ENCODE peak calls at places on chromosomes 1 and 21, in eight cellular contexts. W, E, V, G, A, Y, B and D are unnamed samples.

GRCh38 chr1:235075121-235075954 is 53.3 kb downstream of the TOMM20 start:
- DNase-seq in W (peak), Y (peak), E (peak), B (peak), G (peak), A (no peak), V (no peak), D (peak)

GRCh38 chr1:30936541-30937171 is 28.1 kb upstream of the SDC3 start:
- DNase-seq in B (no peak), G (peak), Y (no peak), W (no peak), V (no peak), E (no peak), A (no peak), D (no peak)

GRCh38 chr1:28136636-28137613 is 39.6 kb downstream of the PTAFR start:
- DNase-seq in V (no peak), W (no peak), Y (no peak), G (peak), E (no peak), A (no peak), B (no peak), D (no peak)

GRCh38 chr1:227816750-227817446 is 1.4 kb downstream of the PRSS38 start:
- DNase-seq in A (no peak), V (no peak), G (no peak), Y (no peak), E (no peak), W (no peak), B (no peak), D (no peak)

GRCh38 chr1:94061513-94062443 is 59.2 kb downstream of the ABCA4 start:
- DNase-seq in Y (no peak), A (peak), E (no peak), W (peak), G (peak), B (peak), V (no peak), D (no peak)

GRCh38 chr1:221839794-221840395 is 98.0 kb upstream of the DUSP10 start:
- DNase-seq in G (peak), Y (peak), B (no peak), V (no peak), A (no peak), E (peak), W (no peak), D (no peak)

GRCh38 chr1:14543191-14543849 is 55.2 kb upstream of the KAZN start:
- DNase-seq in E (no peak), W (no peak), A (no peak), V (no peak), B (no peak), G (peak), Y (no peak), D (no peak)

GRCh38 chr1:230792691-230793462 is 45.7 kb downstream of the CAPN9 start:
- DNase-seq in B (no peak), V (no peak), E (no peak), W (no peak), G (peak), A (no peak), Y (no peak), D (no peak)

GRCh38 chr1:210467440-210468040 is 138.8 kb downstream of the HHAT start:
- DNase-seq in Y (no peak), A (no peak), G (peak), E (no peak), W (no peak), B (no peak), V (no peak), D (no peak)

GRCh38 chr1:206115791-206116190 is 1.4 kb downstream of the AVPR1B start:
- DNase-seq in A (no peak), W (no peak), Y (no peak), E (no peak), V (no peak), G (no peak), B (no peak), D (no peak)

GRCh38 chr1:208329291-208329690 is 85.1 kb upstream of the PLXNA2 start:
- DNase-seq in G (peak), B (no peak), W (no peak), V (no peak), A (no peak), Y (no peak), E (no peak), D (no peak)

GRCh38 chr1:100183370-100183769 is 5.3 kb upstream of the LRRC39 start:
- DNase-seq in Y (no peak), A (no peak), G (no peak), V (no peak), W (no peak), B (no peak), E (no peak), D (no peak)

GRCh38 chr1:150407330-150407729 is 43.4 kb downstream of the RPRD2 start:
- DNase-seq in G (no peak), B (no peak), E (no peak), W (no peak), Y (no peak), A (no peak), V (no peak), D (no peak)

GRCh38 chr21:36545776-36546511 is 66.0 kb upstream of the CLDN14 start:
- DNase-seq in G (peak), Y (no peak), E (no peak), A (no peak), B (no peak), V (no peak), W (no peak), D (no peak)

DNA sequence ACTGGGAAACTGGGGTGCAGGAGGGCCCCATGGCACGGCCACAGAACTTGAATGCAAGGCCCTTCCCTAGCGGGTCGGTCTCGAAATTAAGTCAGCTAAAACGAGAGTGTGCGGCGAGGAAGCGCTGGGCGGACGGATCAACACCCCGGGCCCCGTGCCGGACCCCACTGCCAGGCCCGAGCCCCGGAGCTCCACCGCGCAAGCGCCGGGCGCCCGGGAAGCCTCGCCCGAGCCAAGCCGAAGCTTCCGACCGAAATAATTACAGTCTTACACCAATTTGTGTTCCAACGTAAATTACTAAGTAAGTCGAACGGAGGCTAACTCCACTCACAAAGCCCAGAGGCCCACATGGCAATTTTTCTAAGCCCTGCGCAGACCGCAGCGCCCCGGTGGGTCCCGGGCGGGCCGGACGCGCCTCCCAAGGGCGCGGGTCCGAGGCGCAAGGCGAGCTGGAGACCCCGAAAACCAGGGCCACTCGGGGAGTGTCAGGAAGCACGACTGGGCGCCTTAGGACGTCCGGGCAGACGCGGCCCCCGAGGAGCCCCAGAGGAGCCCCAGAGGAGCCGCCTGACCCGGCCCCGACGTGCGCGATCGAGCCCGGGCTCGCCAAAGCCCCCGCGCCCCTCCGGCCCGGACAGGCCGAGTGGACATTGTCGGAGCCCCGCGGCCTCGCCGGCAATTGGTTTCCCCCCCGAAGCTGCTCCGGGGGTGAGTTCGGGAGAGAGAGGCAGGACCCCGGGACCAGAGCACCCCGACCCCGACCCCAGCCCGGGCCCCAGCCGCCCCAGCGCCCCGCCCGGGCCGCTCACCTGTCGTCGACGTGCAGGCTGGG is 585 bp downstream of the RIPK4 start:
- DNase-seq in A (no peak), B (no peak), E (no peak), W (no peak), G (peak), V (no peak), Y (peak), D (no peak)
- H3K27ac ChIP-seq in A (no peak), B (no peak), E (no peak), W (no peak), G (no peak), V (peak), Y (peak), D (no peak)

GRCh38 chr21:25561668-25562641 is 45.3 kb downstream of the MRPL39 start:
- DNase-seq in V (no peak), A (peak), Y (peak), B (no peak), W (peak), E (peak), G (peak), D (peak)
- H3K27ac ChIP-seq in V (no peak), A (peak), Y (no peak), B (peak), W (no peak), E (peak), G (peak), D (peak)

DNA sequence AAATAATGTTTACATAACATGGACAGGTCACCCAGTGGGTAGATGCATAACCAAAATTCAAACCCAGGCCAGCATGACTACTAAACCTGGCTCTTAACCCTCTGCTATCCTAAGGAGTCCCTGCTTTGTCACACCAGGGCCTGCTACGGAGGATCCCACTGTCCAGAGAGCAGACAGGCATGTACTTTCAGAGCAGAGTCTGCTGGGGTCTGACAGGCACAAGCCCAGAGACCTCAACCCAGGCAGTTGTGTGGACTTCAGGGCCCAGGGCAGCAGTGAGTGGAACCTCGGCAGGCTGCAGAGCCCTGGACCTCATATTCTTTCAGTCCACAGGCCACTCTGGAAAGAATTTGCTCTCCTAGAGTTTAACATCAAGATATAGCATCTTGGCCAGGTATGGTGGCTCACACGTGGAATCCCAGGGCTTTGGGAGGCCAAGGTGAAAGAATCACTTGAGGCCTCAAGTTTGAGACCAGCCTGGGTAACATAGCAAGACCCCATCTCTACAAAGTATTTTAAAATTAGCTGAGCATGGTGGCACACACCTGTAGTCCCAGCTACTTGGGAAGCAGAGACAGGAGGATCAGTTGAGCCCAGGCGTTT is 16.1 kb upstream of the S100A7 start:
- DNase-seq in W (no peak), B (no peak), A (no peak), V (no peak), E (no peak), Y (no peak), G (no peak), D (no peak)
- H3K27ac ChIP-seq in W (no peak), B (no peak), A (no peak), V (no peak), E (no peak), Y (no peak), G (no peak), D (no peak)

GRCh38 chr1:52629021-52629643 is 3.8 kb upstream of the SHISAL2A start:
- DNase-seq in W (peak), V (no peak), A (no peak), B (peak), G (no peak), Y (peak), E (no peak), D (no peak)

GRCh38 chr1:52631759-52632331 is 1.1 kb upstream of the SHISAL2A start:
- DNase-seq in A (no peak), E (no peak), G (no peak), Y (no peak), W (no peak), V (no peak), B (no peak), D (no peak)

GRCh38 chr1:52627028-52627427 is 5.9 kb upstream of the SHISAL2A start:
- DNase-seq in A (no peak), E (no peak), Y (no peak), B (no peak), V (no peak), G (no peak), W (no peak), D (no peak)

GRCh38 chr1:52632732-52633290 is at the start of gene SHISAL2A:
- DNase-seq in A (peak), B (no peak), G (peak), Y (peak), E (peak), W (no peak), V (no peak), D (no peak)

DNA sequence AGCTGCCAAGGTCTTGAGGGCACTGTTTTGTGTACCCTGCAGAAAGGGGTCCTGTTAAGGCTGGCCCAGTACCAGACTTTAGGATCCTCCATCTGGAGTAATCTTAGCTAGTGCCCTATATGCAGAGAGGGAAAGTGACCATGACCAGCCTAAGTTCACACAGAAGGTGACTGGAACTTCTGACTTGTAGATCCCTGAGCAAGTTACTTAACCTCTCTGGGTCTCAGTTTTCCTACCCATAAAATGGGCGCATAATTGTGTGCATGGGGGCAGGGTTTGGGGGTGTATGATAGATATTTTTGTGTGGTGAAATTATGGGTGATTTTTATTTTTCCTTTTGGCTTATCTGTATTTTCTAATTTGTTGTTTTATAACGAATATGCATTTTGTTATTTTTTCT is 3.3 kb upstream of the SHISAL2A start:
- DNase-seq in B (no peak), A (no peak), W (no peak), Y (no peak), E (no peak), G (no peak), V (no peak), D (no peak)
- H3K27ac ChIP-seq in B (no peak), A (no peak), W (no peak), Y (no peak), E (no peak), G (no peak), V (no peak), D (no peak)